ENCODE peak calls at places on chromosomes 2 and 18, in nine cellular contexts. B is Karpas-422; A is upper lobe of right lung; I is heart left ventricle; Y is CD8-positive, alpha-beta T cell; T is mammary epithelial cell; L is GM23248; X is dorsolateral prefrontal cortex; V is pancreas. Z is an unnamed sample.

GRCh38 chr2:219728993-219729487 is 101.6 kb downstream of the SLC4A3 start:
- DNase-seq in T (no peak), B (no peak), L (no peak), V (no peak), X (no peak), Y (no peak), I (no peak), A (no peak), Z (no peak)

GRCh38 chr2:3115301-3116042 is 262.1 kb downstream of the EIPR1 start:
- DNase-seq in B (no peak), A (peak), Y (no peak), L (no peak), T (no peak), X (no peak), V (no peak), I (no peak), Z (no peak)

GRCh38 chr2:229201522-229201921 is 69.6 kb downstream of the PID1 start:
- DNase-seq in B (no peak), X (no peak), A (no peak), V (no peak), Y (no peak), T (no peak), I (no peak), L (no peak), Z (no peak)

GRCh38 chr2:68251855-68252406 is 401 bp downstream of the PPP3R1 start:
- DNase-seq in Y (peak), X (no peak), B (peak), V (peak), I (peak), L (peak), T (no peak), A (peak), Z (no peak)

GRCh38 chr2:4549811-4550210 is 846.4 kb downstream of the DCDC2C start:
- DNase-seq in T (no peak), Y (no peak), V (no peak), A (no peak), B (no peak), I (no peak), L (no peak), X (no peak), Z (no peak)

GRCh38 chr2:66553370-66553769 is 118.4 kb downstream of the MEIS1 start:
- DNase-seq in V (peak), B (no peak), L (no peak), Y (no peak), T (no peak), A (peak), X (no peak), I (no peak), Z (no peak)

GRCh38 chr2:223062304-223062845 is 10.4 kb downstream of the KCNE4 start:
- DNase-seq in X (no peak), Y (no peak), I (no peak), A (no peak), B (no peak), T (no peak), V (no peak), L (peak), Z (no peak)

GRCh38 chr2:109173311-109174171 is 44.5 kb downstream of the SH3RF3 start:
- DNase-seq in Y (no peak), L (peak), V (no peak), A (no peak), T (no peak), X (no peak), B (no peak), I (peak), Z (no peak)

GRCh38 chr2:83900859-83901258 is 558.2 kb downstream of the SUCLG1 start:
- DNase-seq in L (peak), I (no peak), A (no peak), T (peak), Y (no peak), B (no peak), X (no peak), V (no peak), Z (no peak)

GRCh38 chr18:63346031-63346430 is 21.0 kb downstream of the KDSR start:
- DNase-seq in I (peak), V (no peak), X (no peak), L (peak), B (no peak), A (no peak), Y (no peak), T (peak), Z (no peak)

GRCh38 chr2:200770847-200771246 is 40.9 kb upstream of the BZW1 start:
- DNase-seq in Y (no peak), B (no peak), V (no peak), A (no peak), X (no peak), I (no peak), T (no peak), L (no peak), Z (no peak)

GRCh38 chr18:8952796-8953760 is 149.4 kb upstream of the NDUFV2 start:
- DNase-seq in T (peak), X (peak), B (no peak), V (no peak), I (no peak), L (peak), A (no peak), Y (no peak), Z (no peak)

GRCh38 chr18:53567935-53568574 is 656.4 kb downstream of the MBD2 start:
- DNase-seq in T (no peak), A (no peak), B (peak), X (no peak), I (no peak), Y (no peak), V (no peak), L (peak), Z (no peak)

GRCh38 chr18:9984025-9984424 is 70.2 kb downstream of the VAPA start:
- DNase-seq in L (no peak), I (no peak), V (no peak), A (no peak), B (no peak), T (no peak), Y (no peak), X (no peak), Z (no peak)
- H3K27ac ChIP-seq in L (no peak), I (no peak), V (no peak), A (no peak), B (no peak), T (no peak), Y (no peak), X (no peak), Z (no peak)

GRCh38 chr2:234863043-234863934 is 88.5 kb upstream of the SH3BP4 start:
- DNase-seq in T (peak), A (no peak), X (peak), B (no peak), I (peak), L (peak), Y (no peak), V (peak), Z (peak)
- H3K27ac ChIP-seq in T (no peak), A (no peak), X (peak), B (no peak), I (peak), L (no peak), Y (no peak), V (peak), Z (no peak)

DNA sequence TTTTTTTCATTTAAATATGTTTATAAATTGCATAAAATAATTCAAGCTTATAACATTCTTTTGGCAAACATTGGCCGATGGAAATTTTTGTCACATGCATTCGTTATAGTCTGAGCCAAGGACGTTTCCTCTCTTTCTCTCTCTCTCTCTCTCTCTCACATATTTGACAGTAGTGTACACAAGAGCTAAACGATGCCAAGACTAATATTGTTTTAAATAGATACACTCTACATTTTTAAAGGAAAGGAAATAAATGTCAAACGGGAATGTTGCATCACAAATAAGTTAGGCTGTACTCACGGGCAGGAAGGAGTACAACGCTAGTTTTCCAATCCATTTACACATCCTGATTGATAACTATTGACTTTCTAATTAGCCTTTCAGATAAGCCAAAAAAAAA is 251.2 kb upstream of the SMIM21 start:
- DNase-seq in T (no peak), V (no peak), L (no peak), I (no peak), A (no peak), X (no peak), B (no peak), Y (no peak), Z (no peak)
- H3K27ac ChIP-seq in T (no peak), V (no peak), L (no peak), I (peak), A (no peak), X (no peak), B (no peak), Y (no peak), Z (no peak)

GRCh38 chr2:197628043-197628500 is 47.3 kb downstream of the RFTN2 start:
- DNase-seq in V (no peak), T (peak), L (peak), X (peak), A (no peak), Y (no peak), B (no peak), I (peak), Z (peak)
- H3K27ac ChIP-seq in V (peak), T (no peak), L (peak), X (peak), A (no peak), Y (no peak), B (no peak), I (peak), Z (peak)

Z was measured in substantia nigra.